ENCODE peak calls at places on chromosomes 7 and 10, in eight cellular contexts. I is AG09309; T is activated effector memory CD4-positive, alpha-beta T cell treated with anti-CD3 and anti-CD28 coated beads, Interleukin-2, amount 50 U/mL, for 16 hours; O is kidney tubule cell; N is AG04450; R is HuH-7; C is cardiac fibroblast; J is GM23248. F is an unnamed sample.

GRCh38 chr7:152136623-152137022 is 111.1 kb downstream of the GALNT11 start:
- DNase-seq in N (no peak), T (no peak), O (no peak), I (no peak), R (no peak), J (no peak), C (peak; percentile 65), F (no peak)

GRCh38 chr7:36032362-36032818 is 120.7 kb upstream of the EEPD1 start:
- DNase-seq in C (no peak), O (no peak), I (no peak), J (peak; percentile 62), N (no peak), T (no peak), R (no peak), F (no peak)

GRCh38 chr10:33122014-33122788 is 164.2 kb upstream of the ITGB1 start:
- DNase-seq in J (peak; percentile 93), I (peak; percentile 96), T (no peak), C (no peak), O (no peak), R (no peak), N (peak; percentile 89), F (no peak)

GRCh38 chr7:88967432-88967831 is 171.9 kb upstream of the TEX47 start:
- DNase-seq in O (no peak), T (no peak), N (no peak), I (no peak), R (no peak), J (no peak), C (no peak), F (no peak)

GRCh38 chr7:34928052-34928451 is 109.2 kb downstream of the DPY19L1 start:
- DNase-seq in R (peak; percentile 50), C (peak; percentile 34), T (peak; percentile 82), J (peak; percentile 28), N (no peak), I (no peak), O (peak; percentile 50), F (no peak)

GRCh38 chr10:131693766-131694165 is 207.0 kb upstream of the PPP2R2D start:
- DNase-seq in I (no peak), O (no peak), N (no peak), J (no peak), R (no peak), T (no peak), C (no peak), F (peak; percentile 60)

GRCh38 chr10:116741391-116742351 is 695 bp downstream of the HSPA12A start:
- DNase-seq in R (peak; percentile 17), O (peak; percentile 43), I (no peak), J (peak; percentile 68), C (peak; percentile 17), N (no peak), T (no peak), F (peak; percentile 84)

GRCh38 chr7:68911754-68912153 is 686.5 kb upstream of the AUTS2 start:
- DNase-seq in T (no peak), C (no peak), O (no peak), I (no peak), J (no peak), R (no peak), N (no peak), F (no peak)

GRCh38 chr10:62341419-62341818 is 32.8 kb upstream of the ZNF365 start:
- DNase-seq in J (no peak), C (no peak), O (no peak), R (no peak), N (no peak), T (no peak), I (no peak), F (no peak)

GRCh38 chr7:24653316-24654085 is 80.2 kb downstream of the PALS2 start:
- DNase-seq in R (no peak), T (no peak), J (peak; percentile 38), I (no peak), O (no peak), C (no peak), N (no peak), F (no peak)

GRCh38 chr10:79361721-79362397 is 14.6 kb downstream of the PPIF start:
- DNase-seq in C (no peak), J (no peak), T (peak; percentile 60), O (no peak), N (no peak), R (no peak), I (no peak), F (peak; percentile 12)

GRCh38 chr10:17354781-17355180 is 99.6 kb downstream of the ST8SIA6 start:
- DNase-seq in C (peak; percentile 17), R (no peak), T (no peak), J (peak; percentile 32), I (no peak), N (no peak), O (peak; percentile 6), F (no peak)

GRCh38 chr10:131834152-131834810 is 66.5 kb upstream of the PPP2R2D start:
- DNase-seq in O (no peak), I (no peak), T (no peak), C (no peak), J (no peak), R (no peak), N (no peak), F (peak; percentile 62)

GRCh38 chr10:1754506-1755177 is 17.3 kb upstream of the ADARB2 start:
- DNase-seq in T (no peak), R (no peak), C (no peak), J (no peak), I (no peak), N (no peak), O (no peak), F (no peak)

GRCh38 chr10:99906470-99906869 is 103.3 kb downstream of the DNMBP start:
- DNase-seq in T (no peak), N (peak; percentile 93), J (peak; percentile 90), R (no peak), C (peak; percentile 98), I (no peak), O (peak; percentile 94), F (no peak)

GRCh38 chr7:155618708-155619633 is 25.5 kb upstream of the RBM33 start:
- DNase-seq in O (peak; percentile 96), I (no peak), R (peak; percentile 85), N (no peak), T (no peak), C (peak; percentile 9), J (peak; percentile 23), F (no peak)

GRCh38 chr7:148589640-148590039 is 926 bp upstream of the C7orf33 start:
- DNase-seq in R (no peak), C (no peak), O (no peak), T (no peak), J (no peak), I (no peak), N (no peak), F (no peak)

GRCh38 chr10:124598196-124598595 is 136.6 kb downstream of the LHPP start:
- DNase-seq in I (no peak), N (no peak), T (no peak), C (no peak), J (no peak), O (no peak), R (no peak), F (no peak)

GRCh38 chr7:127438836-127439235 is 46.3 kb upstream of the ZNF800 start:
- DNase-seq in T (no peak), R (no peak), N (no peak), J (no peak), I (no peak), C (no peak), O (no peak), F (no peak)

GRCh38 chr10:124527996-124528395 is 66.4 kb downstream of the LHPP start:
- DNase-seq in J (no peak), N (no peak), R (no peak), T (no peak), I (no peak), C (no peak), O (no peak), F (no peak)

GRCh38 chr10:74176380-74177139 is 25.5 kb downstream of the ADK start:
- DNase-seq in O (peak; percentile 98), T (peak; percentile 99), J (peak; percentile 99), C (peak; percentile 94), R (peak; percentile 69), I (peak; percentile 72), N (peak; percentile 71), F (peak; percentile 99)

GRCh38 chr7:41007351-41007751 is 695.5 kb downstream of the INHBA start:
- DNase-seq in I (no peak), T (no peak), C (peak; percentile 43), R (no peak), O (peak; percentile 37), N (no peak), J (no peak), F (no peak)

GRCh38 chr10:63657812-63658211 is 136.6 kb downstream of the REEP3 start:
- DNase-seq in J (no peak), R (no peak), T (no peak), N (no peak), C (no peak), O (no peak), I (no peak), F (no peak)

GRCh38 chr10:102643346-102644065 is 773 bp upstream of the TRIM8 start:
- DNase-seq in N (no peak), I (peak; percentile 27), R (peak; percentile 71), C (peak; percentile 78), J (peak; percentile 89), T (peak; percentile 82), O (peak; percentile 81), F (peak; percentile 91)

F was measured in posterior vena cava.